ENCODE peak calls at places on chromosomes 7 and 10, in six cellular contexts. One of them, this sample, is unnamed.

GRCh38 chr10:74586088-74586585 is 240.3 kb upstream of the KAT6B start:
- DNase-seq in GM12878: peak
- DNase-seq in WTC11: no peak
- DNase-seq in HEK293T: no peak
- DNase-seq in H1: no peak
- DNase-seq in HCT116: no peak
- DNase-seq in this sample: peak

GRCh38 chr10:114709966-114710365 is 51.9 kb upstream of the ABLIM1 start:
- DNase-seq in GM12878: no peak
- DNase-seq in WTC11: no peak
- DNase-seq in HEK293T: no peak
- DNase-seq in H1: no peak
- DNase-seq in HCT116: no peak
- DNase-seq in this sample: no peak

GRCh38 chr7:124191030-124191429 is 158.2 kb upstream of the TMEM229A start:
- DNase-seq in GM12878: no peak
- DNase-seq in WTC11: no peak
- DNase-seq in HEK293T: no peak
- DNase-seq in H1: no peak
- DNase-seq in HCT116: no peak
- DNase-seq in this sample: no peak

GRCh38 chr7:132687981-132688383 is 111.7 kb upstream of the PLXNA4 start:
- DNase-seq in GM12878: no peak
- DNase-seq in WTC11: no peak
- DNase-seq in HEK293T: no peak
- DNase-seq in H1: peak
- DNase-seq in HCT116: no peak
- DNase-seq in this sample: no peak

GRCh38 chr7:71016387-71016786 is 115.6 kb upstream of the GALNT17 start:
- DNase-seq in GM12878: no peak
- DNase-seq in WTC11: no peak
- DNase-seq in HEK293T: no peak
- DNase-seq in H1: no peak
- DNase-seq in HCT116: no peak
- DNase-seq in this sample: no peak

GRCh38 chr10:70652761-70653657 is 19.3 kb upstream of the ADAMTS14 start:
- DNase-seq in GM12878: no peak
- DNase-seq in WTC11: no peak
- DNase-seq in HEK293T: no peak
- DNase-seq in H1: no peak
- DNase-seq in HCT116: no peak
- DNase-seq in this sample: peak

GRCh38 chr10:28849821-28850220 is 172.5 kb downstream of the BAMBI start:
- DNase-seq in GM12878: no peak
- DNase-seq in WTC11: no peak
- DNase-seq in HEK293T: no peak
- DNase-seq in H1: no peak
- DNase-seq in HCT116: no peak
- DNase-seq in this sample: peak

GRCh38 chr7:116449950-116450349 is 49.6 kb upstream of the CAV2 start:
- DNase-seq in GM12878: no peak
- DNase-seq in WTC11: no peak
- DNase-seq in HEK293T: no peak
- DNase-seq in H1: no peak
- DNase-seq in HCT116: no peak
- DNase-seq in this sample: no peak

GRCh38 chr7:80681272-80681885 is 42.9 kb downstream of the CD36 start:
- DNase-seq in GM12878: no peak
- DNase-seq in WTC11: no peak
- DNase-seq in HEK293T: peak
- DNase-seq in H1: no peak
- DNase-seq in HCT116: peak
- DNase-seq in this sample: no peak

GRCh38 chr10:85623758-85624157 is 742.8 kb downstream of the GRID1 start:
- DNase-seq in GM12878: no peak
- DNase-seq in WTC11: no peak
- DNase-seq in HEK293T: no peak
- DNase-seq in H1: no peak
- DNase-seq in HCT116: no peak
- DNase-seq in this sample: no peak

GRCh38 chr10:49512121-49512809 is 26.7 kb downstream of the ERCC6 start:
- DNase-seq in GM12878: no peak
- DNase-seq in WTC11: no peak
- DNase-seq in HEK293T: peak
- DNase-seq in H1: no peak
- DNase-seq in HCT116: peak
- DNase-seq in this sample: peak

GRCh38 chr10:807958-808353 is 118.5 kb upstream of the DIP2C start:
- DNase-seq in GM12878: no peak
- DNase-seq in WTC11: no peak
- DNase-seq in HEK293T: no peak
- DNase-seq in H1: no peak
- DNase-seq in HCT116: no peak
- DNase-seq in this sample: no peak

GRCh38 chr10:124624006-124624405 is 120.2 kb downstream of the FAM53B start:
- DNase-seq in GM12878: no peak
- DNase-seq in WTC11: no peak
- DNase-seq in HEK293T: no peak
- DNase-seq in H1: no peak
- DNase-seq in HCT116: no peak
- DNase-seq in this sample: no peak

GRCh38 chr10:22988581-22989360 is 60.9 kb downstream of the ARMC3 start:
- DNase-seq in GM12878: peak
- DNase-seq in WTC11: peak
- DNase-seq in HEK293T: peak
- DNase-seq in H1: peak
- DNase-seq in HCT116: peak
- DNase-seq in this sample: peak

GRCh38 chr10:42970451-42971250 is 106.2 kb upstream of the RET start:
- DNase-seq in GM12878: no peak
- DNase-seq in WTC11: peak
- DNase-seq in HEK293T: no peak
- DNase-seq in H1: peak
- DNase-seq in HCT116: no peak
- DNase-seq in this sample: no peak

GRCh38 chr10:74977913-74978847 is 133.3 kb upstream of the SAMD8 start:
- DNase-seq in GM12878: peak
- DNase-seq in WTC11: no peak
- DNase-seq in HEK293T: no peak
- DNase-seq in H1: no peak
- DNase-seq in HCT116: no peak
- DNase-seq in this sample: no peak

GRCh38 chr10:75189266-75190096 is 21.1 kb upstream of the VDAC2 start:
- DNase-seq in GM12878: no peak
- DNase-seq in WTC11: no peak
- DNase-seq in HEK293T: no peak
- DNase-seq in H1: no peak
- DNase-seq in HCT116: no peak
- DNase-seq in this sample: no peak

GRCh38 chr7:90250601-90251303 is 5.8 kb downstream of the CFAP69 start:
- DNase-seq in GM12878: no peak
- DNase-seq in WTC11: no peak
- DNase-seq in HEK293T: no peak
- DNase-seq in H1: no peak
- DNase-seq in HCT116: no peak
- DNase-seq in this sample: no peak

GRCh38 chr10:116521424-116522305 is 24.1 kb upstream of the PNLIP start:
- DNase-seq in GM12878: no peak
- DNase-seq in WTC11: peak
- DNase-seq in HEK293T: peak
- DNase-seq in H1: no peak
- DNase-seq in HCT116: peak
- DNase-seq in this sample: peak

GRCh38 chr7:112182749-112183148 is 23.4 kb downstream of the DOCK4 start:
- DNase-seq in GM12878: no peak
- DNase-seq in WTC11: no peak
- DNase-seq in HEK293T: no peak
- DNase-seq in H1: no peak
- DNase-seq in HCT116: no peak
- DNase-seq in this sample: no peak

GRCh38 chr10:101287922-101288638 is 58.8 kb upstream of the LBX1 start:
- DNase-seq in GM12878: no peak
- DNase-seq in WTC11: peak
- DNase-seq in HEK293T: peak
- DNase-seq in H1: peak
- DNase-seq in HCT116: peak
- DNase-seq in this sample: peak

GRCh38 chr7:32164341-32164996 is 94.3 kb upstream of the PDE1C start:
- DNase-seq in GM12878: no peak
- DNase-seq in WTC11: peak
- DNase-seq in HEK293T: peak
- DNase-seq in H1: peak
- DNase-seq in HCT116: peak
- DNase-seq in this sample: peak

GRCh38 chr7:159139202-159139601 is 5.5 kb downstream of the VIPR2 start:
- DNase-seq in GM12878: no peak
- DNase-seq in WTC11: no peak
- DNase-seq in HEK293T: no peak
- DNase-seq in H1: peak
- DNase-seq in HCT116: no peak
- DNase-seq in this sample: no peak

GRCh38 chr10:35456175-35456574 is 119.9 kb downstream of the CCNY start:
- DNase-seq in GM12878: no peak
- DNase-seq in WTC11: no peak
- DNase-seq in HEK293T: no peak
- DNase-seq in H1: no peak
- DNase-seq in HCT116: no peak
- DNase-seq in this sample: no peak

GRCh38 chr10:17354781-17355180 is 99.6 kb downstream of the ST8SIA6 start:
- DNase-seq in GM12878: no peak
- DNase-seq in WTC11: no peak
- DNase-seq in HEK293T: no peak
- DNase-seq in H1: no peak
- DNase-seq in HCT116: no peak
- DNase-seq in this sample: no peak
- TF ChIP-seq SP1 in GM12878: no peak
- TF ChIP-seq SP1 in WTC11: no peak
- TF ChIP-seq SP1 in HEK293T: no peak
- TF ChIP-seq SP1 in H1: no peak
- TF ChIP-seq SP1 in HCT116: peak
- TF ChIP-seq SP1 in this sample: no peak

GRCh38 chr10:78550090-78550489 is 516.4 kb downstream of the RPS24 start:
- DNase-seq in GM12878: no peak
- DNase-seq in WTC11: no peak
- DNase-seq in HEK293T: no peak
- DNase-seq in H1: no peak
- DNase-seq in HCT116: no peak
- DNase-seq in this sample: no peak

GRCh38 chr10:78553792-78554191 is 515.0 kb upstream of the ZMIZ1 start:
- DNase-seq in GM12878: no peak
- DNase-seq in WTC11: no peak
- DNase-seq in HEK293T: no peak
- DNase-seq in H1: no peak
- DNase-seq in HCT116: no peak
- DNase-seq in this sample: no peak

GRCh38 chr10:78550716-78551115 is 517.1 kb downstream of the RPS24 start:
- DNase-seq in GM12878: no peak
- DNase-seq in WTC11: no peak
- DNase-seq in HEK293T: no peak
- DNase-seq in H1: no peak
- DNase-seq in HCT116: no peak
- DNase-seq in this sample: no peak

GRCh38 chr10:78551184-78552005 is 517.4 kb upstream of the ZMIZ1 start:
- DNase-seq in GM12878: no peak
- DNase-seq in WTC11: peak
- DNase-seq in HEK293T: no peak
- DNase-seq in H1: no peak
- DNase-seq in HCT116: no peak
- DNase-seq in this sample: no peak

GRCh38 chr10:78552261-78552811 is 516.4 kb upstream of the ZMIZ1 start:
- DNase-seq in GM12878: no peak
- DNase-seq in WTC11: no peak
- DNase-seq in HEK293T: no peak
- DNase-seq in H1: no peak
- DNase-seq in HCT116: no peak
- DNase-seq in this sample: no peak
- TF ChIP-seq SP1 in GM12878: no peak
- TF ChIP-seq SP1 in WTC11: no peak
- TF ChIP-seq SP1 in HEK293T: no peak
- TF ChIP-seq SP1 in H1: no peak
- TF ChIP-seq SP1 in HCT116: no peak
- TF ChIP-seq SP1 in this sample: no peak

DNA sequence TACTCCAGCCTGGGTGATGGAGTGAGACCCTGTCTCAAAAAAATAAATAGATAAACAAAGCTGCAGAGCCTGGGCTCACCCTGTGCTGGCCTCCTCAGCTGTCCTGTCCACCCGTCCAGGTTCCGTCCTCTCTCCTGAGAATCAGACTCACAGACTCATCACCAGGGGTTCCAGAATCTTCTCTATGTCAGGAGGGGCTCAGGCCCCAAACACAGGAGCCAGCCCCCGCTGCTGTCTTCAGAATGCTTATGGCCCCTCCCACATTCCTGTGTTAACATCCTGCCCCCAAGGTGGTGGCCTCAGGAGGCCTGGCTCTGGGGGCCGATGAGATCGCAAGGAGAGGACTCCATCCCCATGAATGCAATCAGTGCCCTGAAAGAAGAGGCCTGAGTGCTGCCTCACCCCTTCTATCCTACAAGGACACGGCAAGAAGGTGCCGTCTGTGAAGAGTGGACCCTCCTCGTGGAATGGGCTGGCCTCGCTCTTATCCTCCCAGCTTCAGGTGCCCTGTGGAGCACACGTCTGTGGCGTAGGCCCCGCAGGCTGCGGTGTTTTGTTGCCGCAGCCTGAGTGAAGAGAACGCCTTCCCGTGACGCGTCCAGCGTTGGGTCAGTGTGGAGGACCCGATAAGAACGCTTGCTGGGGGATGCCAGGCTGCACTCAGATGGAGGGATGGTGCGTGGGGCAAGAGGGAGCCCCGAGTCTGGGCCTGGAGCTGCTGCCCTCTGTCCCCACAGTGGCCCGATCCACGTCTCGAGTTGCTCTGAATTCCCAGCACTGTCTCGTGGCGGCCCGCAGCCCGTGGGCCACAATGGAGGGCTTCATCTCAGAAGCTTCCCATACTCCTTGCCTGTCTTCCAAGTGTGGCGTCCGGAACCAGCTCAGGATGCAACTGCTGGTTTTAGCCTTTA is 77.1 kb downstream of the INPP5A start:
- DNase-seq in GM12878: no peak
- DNase-seq in WTC11: no peak
- DNase-seq in HEK293T: no peak
- DNase-seq in H1: no peak
- DNase-seq in HCT116: no peak
- DNase-seq in this sample: no peak
- TF ChIP-seq SP1 in GM12878: no peak
- TF ChIP-seq SP1 in WTC11: no peak
- TF ChIP-seq SP1 in HEK293T: no peak
- TF ChIP-seq SP1 in H1: no peak
- TF ChIP-seq SP1 in HCT116: no peak
- TF ChIP-seq SP1 in this sample: no peak

DNA sequence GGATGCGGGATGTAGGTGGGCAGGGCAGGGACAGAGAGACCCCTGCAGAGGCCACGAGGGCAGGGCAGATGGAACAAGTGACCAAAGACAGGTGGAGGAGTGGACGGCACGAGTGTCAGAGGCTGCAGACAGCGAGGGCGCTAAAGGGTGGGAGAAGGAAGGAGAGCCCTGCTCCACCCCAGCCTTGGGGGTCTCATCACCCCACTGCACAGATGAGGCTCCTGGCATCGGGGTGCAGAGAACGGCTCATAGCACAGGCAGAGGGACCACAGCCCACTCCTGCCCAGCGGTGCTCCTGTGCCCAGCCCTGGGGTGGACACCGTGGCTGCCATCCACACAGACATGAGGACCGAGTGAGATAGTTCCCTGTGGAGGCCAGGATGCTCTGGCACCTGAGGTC is 2.2 kb upstream of the LAT2 start:
- DNase-seq in GM12878: no peak
- DNase-seq in WTC11: no peak
- DNase-seq in HEK293T: no peak
- DNase-seq in H1: no peak
- DNase-seq in HCT116: no peak
- DNase-seq in this sample: no peak
- TF ChIP-seq SP1 in GM12878: no peak
- TF ChIP-seq SP1 in WTC11: no peak
- TF ChIP-seq SP1 in HEK293T: no peak
- TF ChIP-seq SP1 in H1: no peak
- TF ChIP-seq SP1 in HCT116: no peak
- TF ChIP-seq SP1 in this sample: no peak